ENCODE peak calls at places on chromosome 4, in nine cellular contexts. E is WERI-Rb-1, Z is breast epithelium, V is upper lobe of right lung, F is A549, D is pancreas, H is left ventricle myocardium inferior, L is Panc1, P is neural progenitor cell. R is an unnamed sample.

GRCh38 chr4:105923507-105924238 is 28.4 kb downstream of the NPNT start:
- DNase-seq in E (no peak), Z (no peak), V (no peak), F (no peak), D (no peak), H (no peak), L (no peak), P (peak; percentile 11), R (no peak)

GRCh38 chr4:20662851-20663250 is 37.4 kb upstream of the PACRGL start:
- DNase-seq in E (no peak), Z (no peak), V (no peak), F (no peak), D (no peak), H (no peak), L (no peak), P (no peak), R (no peak)

GRCh38 chr4:139208404-139208945 is 31.5 kb upstream of the ELF2 start:
- DNase-seq in E (no peak), Z (no peak), V (no peak), F (no peak), D (no peak), H (no peak), L (no peak), P (no peak), R (no peak)

GRCh38 chr4:33104190-33104773 is 2384.1 kb downstream of the PCDH7 start:
- DNase-seq in E (no peak), Z (no peak), V (no peak), F (no peak), D (no peak), H (no peak), L (no peak), P (no peak), R (peak; percentile 84)

GRCh38 chr4:110046588-110047049 is 133.9 kb downstream of the EGF start:
- DNase-seq in E (no peak), Z (no peak), V (no peak), F (no peak), D (no peak), H (no peak), L (no peak), P (no peak), R (no peak)

GRCh38 chr4:83282049-83282535 is 2.5 kb downstream of the COQ2 start:
- DNase-seq in E (peak; percentile 19), Z (no peak), V (no peak), F (peak; percentile 52), D (no peak), H (no peak), L (no peak), P (peak; percentile 41), R (no peak)

GRCh38 chr4:6333301-6334202 is 63.9 kb downstream of the WFS1 start:
- DNase-seq in E (peak; percentile 44), Z (no peak), V (no peak), F (peak; percentile 37), D (peak; percentile 27), H (no peak), L (no peak), P (no peak), R (no peak)

GRCh38 chr4:102663073-102663472 is 97.7 kb downstream of the MANBA start:
- DNase-seq in E (no peak), Z (no peak), V (no peak), F (no peak), D (no peak), H (no peak), L (no peak), P (no peak), R (peak; percentile 54)

GRCh38 chr4:81833596-81833995 is 361.9 kb upstream of the RASGEF1B start:
- DNase-seq in E (no peak), Z (no peak), V (no peak), F (no peak), D (no peak), H (no peak), L (no peak), P (peak; percentile 26), R (no peak)

GRCh38 chr4:54554339-54554990 is 103.3 kb upstream of the KIT start:
- DNase-seq in E (no peak), Z (no peak), V (no peak), F (no peak), D (no peak), H (no peak), L (no peak), P (no peak), R (no peak)

GRCh38 chr4:118345813-118346212 is 7.0 kb downstream of the PRSS12 start:
- DNase-seq in E (no peak), Z (no peak), V (no peak), F (no peak), D (no peak), H (no peak), L (no peak), P (no peak), R (no peak)

DNA sequence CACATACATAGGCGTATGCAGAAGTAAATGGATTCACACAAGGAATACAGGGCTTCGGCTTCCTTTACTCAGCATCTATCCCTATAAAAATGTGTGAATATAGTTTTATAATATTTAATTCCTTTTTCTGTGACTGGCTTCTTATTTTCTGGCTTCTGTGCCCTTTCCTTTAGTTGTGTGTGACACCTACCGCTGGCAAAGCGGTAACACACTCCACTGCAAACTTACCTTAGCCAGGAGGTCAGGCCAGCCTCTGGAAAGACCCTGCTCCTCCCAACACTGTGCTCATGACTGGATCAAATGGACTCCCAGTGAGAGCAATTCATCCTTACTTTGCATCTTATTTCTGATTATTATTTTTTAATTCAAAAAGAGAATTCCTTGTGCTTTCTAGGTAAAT is 244.2 kb downstream of the ANK2 start:
- DNase-seq in E (no peak), Z (no peak), V (no peak), F (no peak), D (no peak), H (no peak), L (no peak), P (peak; percentile 25), R (no peak)
- H3K4me3 ChIP-seq in E (no peak overlapping the region), Z (peak overlapping the region; percentile 19), V (peak overlapping the region; percentile 24), F (no peak overlapping the region), D (no peak overlapping the region), H (peak overlapping the region; percentile 47), L (no peak overlapping the region), P (peak overlapping the region; percentile 8), R (no peak overlapping the region)

GRCh38 chr4:185730849-185731608 is 81.0 kb downstream of the SORBS2 start:
- DNase-seq in E (no peak), Z (no peak), V (no peak), F (no peak), D (no peak), H (no peak), L (no peak), P (no peak), R (no peak)
- TF ChIP-seq CTCF in E (no peak), Z (peak; percentile 36), V (peak; percentile 5), F (no peak), D (no peak), H (peak; percentile 20), L (no peak), P (no peak), R (no peak)

GRCh38 chr4:127623755-127624087 is 9.0 kb upstream of the INTU start:
- DNase-seq in E (no peak), Z (no peak), V (peak; percentile 60), F (peak; percentile 6), D (no peak), H (no peak), L (no peak), P (peak; percentile 17), R (no peak)
- H3K4me3 ChIP-seq in E (no peak overlapping the region), Z (peak overlapping the region; percentile 67), V (peak overlapping the region; percentile 54), F (peak overlapping the region; percentile 75), D (peak overlapping the region; percentile 58), H (peak overlapping the region; percentile 69), L (peak overlapping the region; percentile 68), P (peak overlapping the region; percentile 49), R (peak overlapping the region; percentile 65)

DNA sequence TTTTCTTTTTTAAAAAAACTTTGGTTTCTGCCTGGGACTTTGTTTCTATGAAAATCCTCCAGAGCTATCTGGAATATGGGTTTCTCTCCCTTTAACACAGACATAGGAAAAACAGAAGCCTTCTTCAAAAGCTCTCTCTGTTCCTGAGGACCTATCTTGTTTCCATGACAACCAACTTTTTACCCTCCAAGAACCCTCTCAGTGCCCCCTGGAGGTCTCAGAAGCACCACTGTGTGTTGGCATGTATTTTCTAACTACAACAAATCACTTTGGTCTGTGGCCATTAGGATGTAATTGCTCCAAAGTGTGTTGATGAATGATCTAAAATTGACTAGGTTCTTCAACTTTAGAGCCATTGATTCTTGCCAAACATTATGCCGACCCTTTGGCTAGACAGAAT is 1331.6 kb downstream of the ADGRL3 start:
- DNase-seq in E (no peak), Z (no peak), V (no peak), F (no peak), D (no peak), H (no peak), L (no peak), P (peak; percentile 46), R (no peak)
- TF ChIP-seq CTCF in E (no peak), Z (no peak), V (no peak), F (no peak), D (no peak), H (no peak), L (no peak), P (peak; percentile 23), R (no peak)

GRCh38 chr4:79082988-79083387 is 143.8 kb upstream of the PAQR3 start:
- DNase-seq in E (no peak), Z (no peak), V (no peak), F (no peak), D (no peak), H (no peak), L (no peak), P (no peak), R (no peak)

GRCh38 chr4:79083406-79084010 is 144.3 kb upstream of the PAQR3 start:
- DNase-seq in E (no peak), Z (no peak), V (no peak), F (no peak), D (no peak), H (no peak), L (no peak), P (peak; percentile 39), R (no peak)

GRCh38 chr4:79081973-79082372 is 142.7 kb upstream of the PAQR3 start:
- DNase-seq in E (no peak), Z (no peak), V (no peak), F (no peak), D (no peak), H (no peak), L (no peak), P (no peak), R (no peak)

GRCh38 chr4:79088991-79089705 is 149.9 kb upstream of the PAQR3 start:
- DNase-seq in E (no peak), Z (no peak), V (no peak), F (no peak), D (no peak), H (no peak), L (no peak), P (peak; percentile 25), R (no peak)

GRCh38 chr4:79087091-79087490 is 147.9 kb upstream of the PAQR3 start:
- DNase-seq in E (no peak), Z (no peak), V (no peak), F (no peak), D (no peak), H (no peak), L (no peak), P (peak; percentile 36), R (no peak)
- H3K4me3 ChIP-seq in E (no peak overlapping the region), Z (no peak overlapping the region), V (no peak overlapping the region), F (no peak overlapping the region), D (no peak overlapping the region), H (no peak overlapping the region), L (no peak overlapping the region), P (no peak overlapping the region), R (no peak overlapping the region)

GRCh38 chr4:107654694-107655093 is 65.3 kb downstream of the PAPSS1 start:
- DNase-seq in E (peak; percentile 45), Z (no peak), V (no peak), F (peak; percentile 4), D (no peak), H (no peak), L (no peak), P (peak; percentile 47), R (no peak)
- TF ChIP-seq CTCF in E (peak; percentile 38), Z (no peak), V (no peak), F (no peak), D (no peak), H (peak; percentile 26), L (peak; percentile 21), P (peak; percentile 29), R (peak; percentile 6)

R was measured in retinal pigment epithelial cell.